ENCODE peak calls at places on chromosomes 3 and 15, in four cellular contexts. One of them, this sample, is unnamed.

GRCh38 chr3:178645503-178645902 is 109.3 kb downstream of the KCNMB2 start:
- DNase-seq in HepG2: no peak
- DNase-seq in GM12878: no peak
- DNase-seq in K562: no peak
- DNase-seq in this sample: no peak

GRCh38 chr3:140736863-140737460 is 59.1 kb downstream of the TRIM42 start:
- DNase-seq in K562: peak
- DNase-seq in HepG2: peak
- DNase-seq in GM12878: no peak
- DNase-seq in this sample: peak

GRCh38 chr3:11810276-11810675 is 36.4 kb downstream of the TAMM41 start:
- DNase-seq in GM12878: no peak
- DNase-seq in K562: no peak
- DNase-seq in HepG2: no peak
- DNase-seq in this sample: no peak

GRCh38 chr3:17050051-17050450 is 165.3 kb downstream of the PLCL2 start:
- DNase-seq in GM12878: no peak
- DNase-seq in K562: no peak
- DNase-seq in HepG2: no peak
- DNase-seq in this sample: no peak

GRCh38 chr3:30550246-30550645 is 56.2 kb upstream of the TGFBR2 start:
- DNase-seq in K562: no peak
- DNase-seq in GM12878: no peak
- DNase-seq in HepG2: peak
- DNase-seq in this sample: no peak

GRCh38 chr3:141129049-141130038 is 78.2 kb downstream of the SPSB4 start:
- DNase-seq in GM12878: no peak
- DNase-seq in K562: no peak
- DNase-seq in HepG2: no peak
- DNase-seq in this sample: no peak

GRCh38 chr3:33331414-33331813 is 54.2 kb downstream of the FBXL2 start:
- DNase-seq in HepG2: no peak
- DNase-seq in GM12878: no peak
- DNase-seq in K562: no peak
- DNase-seq in this sample: no peak

GRCh38 chr3:137972401-137972800 is 37.6 kb upstream of the CLDN18 start:
- DNase-seq in HepG2: no peak
- DNase-seq in GM12878: no peak
- DNase-seq in K562: no peak
- DNase-seq in this sample: no peak

GRCh38 chr3:16741103-16741758 is 136.0 kb upstream of the DAZL start:
- DNase-seq in GM12878: no peak
- DNase-seq in HepG2: no peak
- DNase-seq in K562: no peak
- DNase-seq in this sample: no peak

GRCh38 chr15:43440721-43441281 is 52.2 kb downstream of the TP53BP1 start:
- DNase-seq in K562: peak
- DNase-seq in HepG2: peak
- DNase-seq in GM12878: peak
- DNase-seq in this sample: peak

GRCh38 chr15:55744026-55744655 is 1.2 kb upstream of the PRTG start:
- DNase-seq in GM12878: no peak
- DNase-seq in K562: no peak
- DNase-seq in HepG2: no peak
- DNase-seq in this sample: no peak

GRCh38 chr3:187183210-187183862 is 13.9 kb upstream of the RTP1 start:
- DNase-seq in K562: no peak
- DNase-seq in HepG2: no peak
- DNase-seq in GM12878: no peak
- DNase-seq in this sample: no peak

GRCh38 chr15:67080900-67081431 is 15.6 kb downstream of the SMAD3 start:
- DNase-seq in K562: peak
- DNase-seq in HepG2: no peak
- DNase-seq in GM12878: peak
- DNase-seq in this sample: no peak

DNA sequence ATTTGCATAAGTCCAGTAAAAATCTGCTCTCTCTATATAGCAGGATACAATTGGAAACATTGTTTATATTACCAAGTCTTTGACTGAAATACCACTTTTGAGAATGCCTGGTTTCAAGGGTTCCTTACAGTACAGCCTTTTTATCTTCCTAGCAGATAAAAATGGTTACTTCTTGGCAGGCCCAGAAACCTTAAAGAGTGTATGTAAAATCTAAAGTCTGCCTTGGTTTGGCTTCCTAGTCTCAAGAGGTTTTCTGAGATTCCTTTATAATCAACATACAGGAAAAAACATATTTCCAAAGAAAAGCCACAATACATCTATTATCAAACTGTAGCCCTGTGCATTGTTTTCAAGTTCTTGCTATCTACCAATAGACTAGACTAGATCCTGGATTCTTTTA is 84.6 kb downstream of the PLSCR2 start:
- DNase-seq in GM12878: no peak
- DNase-seq in HepG2: no peak
- DNase-seq in K562: no peak
- DNase-seq in this sample: no peak
- TF ChIP-seq TARDBP in GM12878: no peak
- TF ChIP-seq TARDBP in HepG2: no peak
- TF ChIP-seq TARDBP in K562: no peak
- TF ChIP-seq TARDBP in this sample: no peak

DNA sequence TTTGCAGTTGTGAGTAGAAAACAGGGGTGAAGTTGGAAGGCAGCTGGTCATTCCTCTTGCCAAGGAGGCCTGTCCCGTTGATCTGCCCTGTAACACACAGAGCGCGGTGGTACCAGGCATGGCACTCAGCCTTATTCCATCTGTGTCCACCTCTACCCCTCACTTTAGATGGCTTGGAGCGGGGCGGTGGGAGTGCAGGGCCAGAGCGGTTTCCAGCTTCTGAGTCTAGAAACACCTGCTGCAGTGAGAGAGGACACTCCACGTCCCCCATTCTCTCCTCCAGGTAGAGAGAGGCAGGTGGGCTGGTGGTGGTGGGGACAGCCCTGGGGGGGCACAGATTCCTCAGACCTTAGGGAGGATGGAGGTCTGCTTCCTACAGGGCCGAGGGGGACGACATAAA is 40.3 kb downstream of the MUC20 start:
- DNase-seq in HepG2: no peak
- DNase-seq in K562: no peak
- DNase-seq in GM12878: no peak
- DNase-seq in this sample: no peak
- TF ChIP-seq TARDBP in HepG2: no peak
- TF ChIP-seq TARDBP in K562: no peak
- TF ChIP-seq TARDBP in GM12878: no peak
- TF ChIP-seq TARDBP in this sample: no peak

DNA sequence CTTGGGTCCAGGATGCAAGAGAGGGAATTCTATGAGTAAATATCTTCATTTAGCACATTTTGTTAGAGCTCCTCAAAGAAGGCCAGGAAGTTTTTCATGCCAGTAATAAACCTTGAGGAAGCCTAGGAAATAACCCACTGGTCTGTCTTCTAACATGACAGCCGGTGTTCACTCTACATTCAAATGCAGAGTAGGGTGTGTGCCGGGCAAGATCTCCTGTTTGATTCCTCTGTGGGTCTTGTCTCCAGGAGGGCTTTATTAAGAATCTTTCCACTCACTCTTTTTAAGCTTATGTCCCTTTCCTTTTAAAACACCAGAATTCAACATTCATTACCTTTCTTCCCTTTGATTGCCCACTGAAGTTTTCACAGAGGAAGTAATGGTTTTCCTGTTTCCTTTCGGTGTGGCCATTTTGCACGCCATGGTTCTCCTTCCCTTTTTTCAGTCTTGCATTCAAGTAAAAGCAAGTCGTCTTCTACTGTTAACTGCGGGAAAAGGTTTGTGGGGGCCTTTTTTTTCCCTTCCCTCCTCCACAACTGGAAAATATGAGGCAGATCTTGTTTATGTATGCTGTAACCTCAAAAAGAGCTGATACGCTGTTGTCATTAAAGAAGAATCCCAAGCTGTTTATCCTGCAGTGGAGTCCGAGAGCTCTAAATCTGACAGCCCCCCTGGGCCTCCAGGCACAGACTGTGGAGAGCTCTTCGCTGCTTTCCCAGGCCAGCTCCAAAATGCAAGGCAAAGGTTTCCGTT is 40.6 kb downstream of the FILIP1L start:
- DNase-seq in GM12878: no peak
- DNase-seq in HepG2: no peak
- DNase-seq in K562: no peak
- DNase-seq in this sample: no peak
- TF ChIP-seq TARDBP in GM12878: no peak
- TF ChIP-seq TARDBP in HepG2: no peak
- TF ChIP-seq TARDBP in K562: no peak
- TF ChIP-seq TARDBP in this sample: no peak

GRCh38 chr3:53694648-53695356 is 151.4 kb downstream of the CHDH start:
- DNase-seq in GM12878: no peak
- DNase-seq in K562: no peak
- DNase-seq in HepG2: no peak
- DNase-seq in this sample: no peak

GRCh38 chr3:53694051-53694450 is 152.2 kb downstream of the CHDH start:
- DNase-seq in GM12878: no peak
- DNase-seq in HepG2: no peak
- DNase-seq in K562: no peak
- DNase-seq in this sample: no peak

GRCh38 chr3:53693441-53693840 is 152.8 kb downstream of the CHDH start:
- DNase-seq in HepG2: no peak
- DNase-seq in GM12878: no peak
- DNase-seq in K562: no peak
- DNase-seq in this sample: no peak

GRCh38 chr3:53700441-53700840 is 145.8 kb downstream of the CHDH start:
- DNase-seq in HepG2: no peak
- DNase-seq in K562: no peak
- DNase-seq in GM12878: no peak
- DNase-seq in this sample: no peak

GRCh38 chr3:53696401-53697172 is 149.6 kb downstream of the CHDH start:
- DNase-seq in K562: no peak
- DNase-seq in GM12878: no peak
- DNase-seq in HepG2: no peak
- DNase-seq in this sample: no peak
- TF ChIP-seq TARDBP in K562: no peak
- TF ChIP-seq TARDBP in GM12878: no peak
- TF ChIP-seq TARDBP in HepG2: no peak
- TF ChIP-seq TARDBP in this sample: no peak

GRCh38 chr3:57052662-57053061 is 7.8 kb upstream of the SPATA12 start:
- DNase-seq in K562: no peak
- DNase-seq in HepG2: no peak
- DNase-seq in GM12878: no peak
- DNase-seq in this sample: no peak

GRCh38 chr3:57046120-57046519 is 14.3 kb upstream of the SPATA12 start:
- DNase-seq in GM12878: no peak
- DNase-seq in HepG2: no peak
- DNase-seq in K562: no peak
- DNase-seq in this sample: no peak

GRCh38 chr3:57043518-57043917 is 16.9 kb upstream of the SPATA12 start:
- DNase-seq in GM12878: no peak
- DNase-seq in K562: no peak
- DNase-seq in HepG2: no peak
- DNase-seq in this sample: no peak

GRCh38 chr3:57048728-57049127 is 11.7 kb upstream of the SPATA12 start:
- DNase-seq in K562: no peak
- DNase-seq in HepG2: no peak
- DNase-seq in GM12878: no peak
- DNase-seq in this sample: no peak

GRCh38 chr3:57048052-57048671 is 12.3 kb upstream of the SPATA12 start:
- DNase-seq in K562: no peak
- DNase-seq in HepG2: no peak
- DNase-seq in GM12878: no peak
- DNase-seq in this sample: no peak
- TF ChIP-seq TARDBP in K562: no peak
- TF ChIP-seq TARDBP in HepG2: no peak
- TF ChIP-seq TARDBP in GM12878: no peak
- TF ChIP-seq TARDBP in this sample: no peak

DNA sequence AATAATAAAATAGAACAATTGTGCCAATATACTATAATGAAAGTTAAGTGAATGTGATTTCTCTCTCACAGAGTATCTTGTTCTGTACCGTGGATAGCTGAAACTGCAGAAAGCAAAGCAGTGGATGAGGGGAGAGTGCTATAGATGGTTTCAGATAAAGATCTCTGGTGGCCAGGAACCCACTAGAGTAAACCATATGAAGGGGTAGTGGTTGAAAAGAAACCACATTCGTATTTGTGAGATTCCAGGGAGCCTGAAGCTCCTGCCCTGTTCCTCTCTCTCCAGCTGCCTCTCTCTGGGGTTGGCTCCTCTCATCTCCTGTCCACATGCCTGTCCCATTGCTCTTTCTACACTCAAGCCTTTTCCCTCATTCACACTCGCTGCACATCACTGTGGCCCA is 8.9 kb downstream of the ABHD17C start:
- DNase-seq in K562: no peak
- DNase-seq in HepG2: no peak
- DNase-seq in GM12878: no peak
- DNase-seq in this sample: no peak
- TF ChIP-seq TARDBP in K562: no peak
- TF ChIP-seq TARDBP in HepG2: no peak
- TF ChIP-seq TARDBP in GM12878: no peak
- TF ChIP-seq TARDBP in this sample: no peak

GRCh38 chr15:101578443-101578894 is 73.7 kb downstream of the TM2D3 start:
- DNase-seq in GM12878: no peak
- DNase-seq in K562: peak
- DNase-seq in HepG2: peak
- DNase-seq in this sample: peak
- TF ChIP-seq TARDBP in GM12878: no peak
- TF ChIP-seq TARDBP in K562: no peak
- TF ChIP-seq TARDBP in HepG2: no peak
- TF ChIP-seq TARDBP in this sample: no peak